ENCODE peak calls at places on chromosomes 13 and 19, in nine cellular contexts. X is heart right ventricle, H is heart left ventricle, R is upper lobe of right lung, J is left lung, F is psoas muscle, P is ovary, I is cardiac muscle cell, G is bronchial epithelial cell. D is an unnamed sample.

GRCh38 chr13:102978168-102978567 is 88.0 kb downstream of the SLC10A2 start:
- DNase-seq in X (no peak), H (no peak), R (no peak), J (no peak), F (no peak), P (no peak), I (no peak), G (no peak), D (no peak)

GRCh38 chr19:33740811-33741396 is 55.8 kb upstream of the KCTD15 start:
- DNase-seq in X (no peak), H (peak; percentile 30), R (peak; percentile 46), J (no peak), F (no peak), P (peak; percentile 40), I (peak; percentile 88), G (peak; percentile 5), D (no peak)

GRCh38 chr13:52969373-52969772 is 59.2 kb upstream of the OLFM4 start:
- DNase-seq in X (no peak), H (no peak), R (no peak), J (no peak), F (no peak), P (no peak), I (no peak), G (no peak), D (no peak)

GRCh38 chr13:88806438-88806837 is 1135.3 kb downstream of the SLITRK5 start:
- DNase-seq in X (no peak), H (no peak), R (no peak), J (no peak), F (no peak), P (no peak), I (no peak), G (no peak), D (no peak)

GRCh38 chr19:46785054-46785979 is 3.1 kb downstream of the SLC1A5 start:
- DNase-seq in X (no peak), H (no peak), R (no peak), J (no peak), F (no peak), P (no peak), I (no peak), G (no peak), D (no peak)

GRCh38 chr19:48630289-48631036 is 6.7 kb downstream of the DBP start:
- DNase-seq in X (peak; percentile 88), H (peak; percentile 90), R (peak; percentile 78), J (peak; percentile 87), F (peak; percentile 68), P (peak; percentile 76), I (peak; percentile 53), G (no peak), D (peak; percentile 91)

GRCh38 chr13:112965573-112966115 is 3.4 kb upstream of the MCF2L start:
- DNase-seq in X (no peak), H (peak; percentile 47), R (no peak), J (peak; percentile 57), F (no peak), P (no peak), I (no peak), G (no peak), D (no peak)

GRCh38 chr13:70375718-70376117 is 267.5 kb upstream of the KLHL1 start:
- DNase-seq in X (no peak), H (no peak), R (no peak), J (no peak), F (no peak), P (no peak), I (no peak), G (peak; percentile 11), D (no peak)

GRCh38 chr13:98823442-98823841 is 71.0 kb upstream of the SLC15A1 start:
- DNase-seq in X (no peak), H (no peak), R (no peak), J (no peak), F (no peak), P (no peak), I (no peak), G (no peak), D (no peak)
- H3K36me3 ChIP-seq in X (peaks cover 72% of the 10 kb centered on the region), H (peaks cover 92% of the 10 kb centered on the region), R (peaks cover 65% of the 10 kb centered on the region), J (no peaks in the 10 kb centered on the region), F (peaks cover 14% of the 10 kb centered on the region), P (no peaks in the 10 kb centered on the region), I (peaks cover 10% of the 10 kb centered on the region), G (peaks cover 13% of the 10 kb centered on the region), D (no peaks in the 10 kb centered on the region)

GRCh38 chr13:51805925-51806324 is 2.0 kb upstream of the DHRS12 start:
- DNase-seq in X (no peak), H (no peak), R (no peak), J (no peak), F (no peak), P (no peak), I (no peak), G (no peak), D (no peak)

GRCh38 chr13:51806571-51806970 is 2.6 kb upstream of the DHRS12 start:
- DNase-seq in X (no peak), H (no peak), R (no peak), J (no peak), F (no peak), P (no peak), I (no peak), G (peak; percentile 37), D (no peak)

GRCh38 chr13:51804295-51805172 is 571 bp upstream of the DHRS12 start:
- DNase-seq in X (no peak), H (no peak), R (no peak), J (no peak), F (no peak), P (peak; percentile 70), I (no peak), G (no peak), D (no peak)

GRCh38 chr13:51803422-51804294 is at the start of gene DHRS12:
- DNase-seq in X (peak; percentile 93), H (peak; percentile 95), R (peak; percentile 96), J (peak; percentile 98), F (peak; percentile 89), P (peak; percentile 95), I (peak; percentile 87), G (peak; percentile 55), D (peak; percentile 95)

GRCh38 chr13:51805313-51805712 is 1.4 kb upstream of the DHRS12 start:
- DNase-seq in X (no peak), H (no peak), R (no peak), J (no peak), F (no peak), P (no peak), I (no peak), G (no peak), D (no peak)
- H3K4me3 ChIP-seq in X (peak overlapping the region; percentile 61), H (peak overlapping the region; percentile 60), R (no peak overlapping the region), J (no peak overlapping the region), F (peak overlapping the region; percentile 95), P (no peak overlapping the region), I (no peak overlapping the region), G (no peak overlapping the region), D (no peak overlapping the region)

GRCh38 chr19:42111811-42112210 is 20.4 kb downstream of the POU2F2 start:
- DNase-seq in X (no peak), H (no peak), R (no peak), J (no peak), F (no peak), P (no peak), I (no peak), G (peak; percentile 93), D (no peak)

GRCh38 chr19:42111384-42111783 is 20.9 kb downstream of the POU2F2 start:
- DNase-seq in X (no peak), H (no peak), R (no peak), J (no peak), F (no peak), P (no peak), I (no peak), G (peak; percentile 84), D (no peak)

GRCh38 chr19:42109896-42110295 is 22.4 kb downstream of the POU2F2 start:
- DNase-seq in X (no peak), H (no peak), R (no peak), J (no peak), F (no peak), P (no peak), I (no peak), G (no peak), D (no peak)

GRCh38 chr19:42110658-42111057 is 21.6 kb downstream of the POU2F2 start:
- DNase-seq in X (no peak), H (no peak), R (no peak), J (no peak), F (no peak), P (no peak), I (no peak), G (no peak), D (no peak)

DNA sequence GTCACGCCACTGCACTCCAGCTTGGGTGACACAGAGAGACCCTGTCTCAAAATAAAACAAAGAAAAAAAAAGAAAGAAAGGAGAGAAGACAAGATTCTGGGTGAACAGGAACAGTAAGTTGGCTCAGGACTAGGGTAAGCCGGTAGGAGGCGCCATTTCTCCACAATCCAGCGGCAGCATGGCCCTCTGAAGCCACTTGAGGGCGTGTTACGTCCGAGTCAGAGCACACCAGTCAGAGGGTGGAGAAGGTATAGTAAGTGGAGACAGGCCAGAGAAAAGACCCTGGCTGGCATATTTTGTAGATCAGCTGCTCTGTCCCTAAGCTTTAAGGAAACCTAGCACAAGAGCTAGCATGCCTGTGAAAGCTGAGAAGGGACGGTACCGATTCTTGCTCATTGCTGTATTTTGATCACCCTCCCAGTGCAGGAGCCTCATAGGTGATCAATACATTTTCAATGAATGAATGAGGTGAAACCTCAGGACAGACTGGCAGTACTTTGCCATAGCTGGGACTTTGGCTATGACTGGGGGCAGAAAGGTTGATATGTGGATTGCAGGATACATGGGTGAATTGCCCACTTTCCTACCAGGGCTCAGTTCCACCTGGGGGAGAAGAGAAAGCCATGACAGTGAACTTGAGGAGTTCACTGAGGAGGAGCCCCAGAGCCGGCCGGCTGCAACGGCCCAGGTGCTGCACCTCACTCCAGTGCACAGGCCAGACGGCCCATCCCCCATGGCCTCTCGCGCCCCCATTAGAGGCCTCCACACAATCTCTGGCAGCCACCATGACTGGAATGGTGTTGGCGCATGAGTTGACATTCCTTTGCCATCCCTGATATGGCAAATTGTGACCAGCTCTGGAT is 23.5 kb downstream of the POU2F2 start:
- DNase-seq in X (peak; percentile 68), H (peak; percentile 88), R (peak; percentile 84), J (peak; percentile 90), F (peak; percentile 75), P (peak; percentile 55), I (peak; percentile 90), G (peak; percentile 81), D (peak; percentile 92)
- H3K36me3 ChIP-seq in X (no peaks in the 10 kb centered on the region), H (no peaks in the 10 kb centered on the region), R (no peaks in the 10 kb centered on the region), J (no peaks in the 10 kb centered on the region), F (no peaks in the 10 kb centered on the region), P (no peaks in the 10 kb centered on the region), I (no peaks in the 10 kb centered on the region), G (no peaks in the 10 kb centered on the region), D (no peaks in the 10 kb centered on the region)

GRCh38 chr13:74131206-74131605 is 3.0 kb downstream of the KLF12 start:
- DNase-seq in X (no peak), H (no peak), R (no peak), J (no peak), F (no peak), P (no peak), I (no peak), G (no peak), D (no peak)

GRCh38 chr13:74133657-74134201 is 475 bp downstream of the KLF12 start:
- DNase-seq in X (peak; percentile 84), H (peak; percentile 89), R (peak; percentile 84), J (peak; percentile 80), F (peak; percentile 81), P (peak; percentile 92), I (peak; percentile 89), G (peak; percentile 47), D (peak; percentile 91)

GRCh38 chr13:74132152-74132767 is 1.9 kb downstream of the KLF12 start:
- DNase-seq in X (no peak), H (no peak), R (no peak), J (no peak), F (no peak), P (no peak), I (no peak), G (peak; percentile 52), D (no peak)

GRCh38 chr13:74134226-74134776 is at the start of gene KLF12:
- DNase-seq in X (peak; percentile 85), H (peak; percentile 92), R (peak; percentile 89), J (peak; percentile 88), F (peak; percentile 81), P (peak; percentile 87), I (peak; percentile 96), G (peak; percentile 81), D (peak; percentile 94)

DNA sequence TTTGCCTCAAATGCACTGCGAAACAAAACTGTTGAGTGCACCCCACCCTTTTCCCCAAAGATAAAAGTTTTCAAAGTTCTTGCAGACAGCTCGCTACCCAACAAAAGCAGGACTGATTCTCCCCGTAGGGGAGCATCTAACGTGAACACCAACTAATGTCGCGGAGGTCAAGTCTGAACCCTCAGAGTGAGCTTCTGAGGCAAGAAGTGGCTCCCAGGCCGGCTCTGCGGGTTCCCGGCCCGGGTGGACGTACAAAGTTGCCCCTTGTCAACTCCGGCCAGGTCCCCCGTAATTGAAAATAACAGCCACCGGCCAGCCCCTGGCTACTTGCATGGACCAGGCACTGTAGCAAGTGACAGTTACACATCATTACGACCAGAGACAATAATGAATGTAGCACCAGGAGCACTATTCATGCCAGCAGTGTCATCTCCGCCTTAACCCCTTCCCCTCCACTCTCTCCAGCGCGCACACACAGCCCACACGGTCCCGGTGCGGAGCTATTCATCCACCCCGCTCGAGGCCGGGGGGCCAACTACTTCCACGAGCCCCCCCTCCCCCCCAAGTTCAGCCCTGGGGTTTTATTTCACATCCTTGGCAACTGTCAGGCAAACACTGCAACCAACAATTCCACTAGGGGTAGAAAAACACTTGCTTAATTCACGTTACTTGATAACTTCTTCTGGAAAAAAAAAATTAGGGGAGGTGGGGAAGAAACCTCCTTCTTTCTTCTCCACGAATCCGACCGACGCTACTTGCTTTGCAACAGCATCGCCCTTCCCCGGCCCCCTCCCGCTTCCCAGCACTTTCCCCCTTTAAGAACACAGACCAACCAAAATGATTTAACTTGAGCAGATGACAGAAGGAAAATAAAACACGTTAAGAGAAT is 1.2 kb downstream of the KLF12 start:
- DNase-seq in X (peak; percentile 32), H (no peak), R (peak; percentile 64), J (peak; percentile 78), F (peak; percentile 30), P (peak; percentile 47), I (peak; percentile 62), G (peak; percentile 16), D (peak; percentile 78)
- H3K4me3 ChIP-seq in X (peak overlapping the region; percentile 91), H (peak overlapping the region; percentile 87), R (peak overlapping the region; percentile 79), J (peak overlapping the region; percentile 82), F (peak overlapping the region; percentile 89), P (peak overlapping the region; percentile 77), I (peak overlapping the region; percentile 95), G (peak overlapping the region; percentile 69), D (peak overlapping the region; percentile 88)

D was measured in aorta.